ENCODE peak calls at places on chromosome 16, in four cellular contexts. V, S, J and Q are unnamed samples.

GRCh38 chr16:52099382-52099781 is 447.6 kb downstream of the TOX3 start:
- DNase-seq in S (no peak), J (no peak), V (no peak), Q (no peak)

GRCh38 chr16:50677351-50677750 is 3.8 kb downstream of the SNX20 start:
- DNase-seq in S (no peak), V (no peak), J (no peak), Q (no peak)

GRCh38 chr16:86231321-86231995 is 278.9 kb upstream of the FOXF1 start:
- DNase-seq in J (no peak), S (no peak), V (no peak), Q (no peak)

GRCh38 chr16:48811478-48811877 is 201.5 kb upstream of the N4BP1 start:
- DNase-seq in J (no peak), S (no peak), V (no peak), Q (peak; percentile 49)

GRCh38 chr16:70679653-70680494 is 6.0 kb downstream of the MTSS2 start:
- DNase-seq in J (no peak), V (no peak), S (peak; percentile 48), Q (peak; percentile 61)

GRCh38 chr16:50050802-50051201 is 15.0 kb upstream of the HEATR3 start:
- DNase-seq in J (no peak), S (no peak), V (peak; percentile 11), Q (no peak)

GRCh38 chr16:67389911-67390815 is 3.1 kb downstream of the TPPP3 start:
- DNase-seq in S (peak; percentile 43), V (no peak), J (no peak), Q (no peak)

GRCh38 chr16:63512910-63513309 is 1476.7 kb upstream of the CDH8 start:
- DNase-seq in J (no peak), V (no peak), S (no peak), Q (no peak)

GRCh38 chr16:58196898-58197313 is 1.0 kb downstream of the CSNK2A2 start:
- DNase-seq in J (no peak), S (no peak), V (peak; percentile 48), Q (peak; percentile 26)

GRCh38 chr16:69114346-69114975 is 9.0 kb downstream of the HAS3 start:
- DNase-seq in J (no peak), S (no peak), V (no peak), Q (no peak)

GRCh38 chr16:27724491-27724878 is 174.5 kb downstream of the KATNIP start:
- DNase-seq in J (no peak), V (no peak), S (no peak), Q (no peak)

GRCh38 chr16:19432429-19432828 is 14.7 kb downstream of the TMC5 start:
- DNase-seq in J (no peak), S (peak; percentile 85), V (no peak), Q (peak; percentile 55)

GRCh38 chr16:28572659-28573510 is 19.2 kb downstream of the SGF29 start:
- DNase-seq in J (no peak), V (peak; percentile 14), S (no peak), Q (peak; percentile 69)

GRCh38 chr16:78105517-78105916 is 6.1 kb downstream of the WWOX start:
- DNase-seq in V (no peak), J (no peak), S (no peak), Q (no peak)

GRCh38 chr16:85566502-85567100 is 46.5 kb upstream of the GSE1 start:
- DNase-seq in S (no peak), V (no peak), J (no peak), Q (peak; percentile 96)

GRCh38 chr16:53014287-53014686 is 38.4 kb downstream of the CHD9NB start:
- DNase-seq in V (no peak), J (no peak), S (peak; percentile 9), Q (no peak)

GRCh38 chr16:64428463-64428862 is 693.4 kb downstream of the CDH11 start:
- DNase-seq in J (no peak), V (peak; percentile 81), S (no peak), Q (no peak)

GRCh38 chr16:49075709-49076108 is 205.9 kb downstream of the CBLN1 start:
- DNase-seq in V (no peak), S (no peak), J (no peak), Q (no peak)

GRCh38 chr16:29808219-29808900 is 2.0 kb downstream of the MAZ start:
- DNase-seq in V (no peak), S (no peak), J (no peak), Q (no peak)

GRCh38 chr16:82761236-82761635 is 134.5 kb downstream of the CDH13 start:
- DNase-seq in J (no peak), S (no peak), V (peak; percentile 74), Q (no peak)

GRCh38 chr16:54931757-54932660 is 1.3 kb downstream of the IRX5 start:
- DNase-seq in J (no peak), V (no peak), S (no peak), Q (no peak)

GRCh38 chr16:84546669-84547538 is 42.4 kb upstream of the MEAK7 start:
- DNase-seq in J (no peak), S (no peak), V (no peak), Q (no peak)

GRCh38 chr16:86718118-86718517 is 139.8 kb downstream of the FOXL1 start:
- DNase-seq in S (no peak), V (peak; percentile 10), J (no peak), Q (peak; percentile 25)

GRCh38 chr16:50627419-50627818 is 53.7 kb downstream of the SNX20 start:
- DNase-seq in S (no peak), J (no peak), V (no peak), Q (peak; percentile 44)

GRCh38 chr16:31698901-31699300 is 171.2 kb downstream of the AHSP start:
- DNase-seq in V (no peak), J (no peak), S (no peak), Q (no peak)

GRCh38 chr16:53502331-53503269 is at the start of gene AKTIP:
- DNase-seq in V (peak; percentile 52), J (no peak), S (peak; percentile 97), Q (peak; percentile 62)

GRCh38 chr16:30358990-30359870 is 4.1 kb upstream of the CD2BP2 start:
- DNase-seq in V (no peak), S (no peak), J (no peak), Q (no peak)

GRCh38 chr16:4288148-4288921 is 15.5 kb upstream of the TFAP4 start:
- DNase-seq in J (no peak), S (peak; percentile 95), V (peak; percentile 82), Q (peak; percentile 79)

DNA sequence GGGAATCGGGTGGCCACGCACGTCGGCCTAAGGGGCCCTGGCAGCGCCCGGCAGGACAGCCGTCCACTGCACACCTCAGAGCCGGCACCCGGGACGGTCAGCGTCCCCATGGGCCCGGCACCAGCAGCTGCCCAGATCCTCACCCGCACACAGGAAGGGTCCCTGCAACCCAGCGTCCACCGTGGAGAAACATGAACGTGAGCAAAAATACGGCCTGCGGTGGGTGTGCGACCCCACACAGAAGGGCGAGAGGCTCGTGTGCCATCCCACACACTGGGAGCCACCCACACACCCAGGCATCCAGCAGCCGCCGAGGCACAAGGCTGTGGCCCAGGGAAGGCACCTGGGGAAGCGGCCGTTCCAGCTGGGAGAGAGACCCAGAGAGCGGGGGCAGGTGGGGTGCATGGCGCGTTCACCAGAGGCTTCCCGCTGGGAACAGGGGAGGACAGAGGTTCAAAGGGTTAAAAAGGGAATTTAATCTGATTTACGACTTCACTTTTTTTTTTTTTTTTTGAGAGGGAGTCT is 6.4 kb downstream of the PIEZO1 start:
- DNase-seq in V (no peak), J (no peak), S (no peak), Q (no peak)
- H3K4me1 ChIP-seq in V (peaks cover 54% of the 10 kb centered on the region), J (peaks cover 9% of the 10 kb centered on the region), S (peaks cover 53% of the 10 kb centered on the region), Q (peaks cover 2% of the 10 kb centered on the region)

GRCh38 chr16:87822571-87822970 is 46.7 kb downstream of the SLC7A5 start:
- DNase-seq in J (no peak), S (no peak), V (no peak), Q (peak; percentile 78)

GRCh38 chr16:87821346-87822001 is 47.8 kb downstream of the SLC7A5 start:
- DNase-seq in V (no peak), S (no peak), J (no peak), Q (no peak)

GRCh38 chr16:87824016-87824990 is 45.0 kb downstream of the SLC7A5 start:
- DNase-seq in V (no peak), J (no peak), S (no peak), Q (no peak)

GRCh38 chr16:87822002-87822390 is 47.3 kb downstream of the SLC7A5 start:
- DNase-seq in J (no peak), S (no peak), V (no peak), Q (no peak)

GRCh38 chr16:87823146-87823929 is 46.0 kb downstream of the SLC7A5 start:
- DNase-seq in J (no peak), S (no peak), V (no peak), Q (no peak)
- H4K8ac ChIP-seq in J (no peak overlapping the region), S (no peak overlapping the region), V (no peak overlapping the region), Q (no peak overlapping the region)

GRCh38 chr16:1710811-1711507 is 5.0 kb downstream of the MAPK8IP3 start:
- DNase-seq in V (no peak), S (no peak), J (no peak), Q (no peak)
- H3K4me1 ChIP-seq in V (peaks cover 18% of the 10 kb centered on the region), S (peaks cover 10% of the 10 kb centered on the region), J (peaks cover 16% of the 10 kb centered on the region), Q (peaks cover 3% of the 10 kb centered on the region)

DNA sequence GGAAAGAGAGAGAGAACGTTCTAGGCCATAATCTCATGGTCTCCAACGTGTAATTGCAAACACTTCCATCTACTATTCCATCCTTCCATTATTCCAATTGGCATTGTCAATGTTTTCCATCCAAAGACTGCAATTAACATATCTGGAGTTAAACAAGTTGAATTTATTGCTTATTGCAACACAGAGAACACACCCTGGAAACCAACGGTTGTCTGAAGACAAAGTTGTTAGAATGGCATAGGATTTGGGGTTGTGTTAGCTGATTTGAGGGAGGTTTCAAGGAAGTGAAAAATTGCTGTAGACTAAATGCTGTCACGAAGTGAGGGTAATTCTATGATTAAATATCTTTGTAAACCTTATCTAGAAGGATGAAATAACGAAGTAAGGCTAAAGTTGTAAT is 178.8 kb downstream of the CNTNAP4 start:
- DNase-seq in V (no peak), J (no peak), S (no peak), Q (no peak)
- H4K8ac ChIP-seq in V (no peak overlapping the region), J (no peak overlapping the region), S (no peak overlapping the region), Q (no peak overlapping the region)

DNA sequence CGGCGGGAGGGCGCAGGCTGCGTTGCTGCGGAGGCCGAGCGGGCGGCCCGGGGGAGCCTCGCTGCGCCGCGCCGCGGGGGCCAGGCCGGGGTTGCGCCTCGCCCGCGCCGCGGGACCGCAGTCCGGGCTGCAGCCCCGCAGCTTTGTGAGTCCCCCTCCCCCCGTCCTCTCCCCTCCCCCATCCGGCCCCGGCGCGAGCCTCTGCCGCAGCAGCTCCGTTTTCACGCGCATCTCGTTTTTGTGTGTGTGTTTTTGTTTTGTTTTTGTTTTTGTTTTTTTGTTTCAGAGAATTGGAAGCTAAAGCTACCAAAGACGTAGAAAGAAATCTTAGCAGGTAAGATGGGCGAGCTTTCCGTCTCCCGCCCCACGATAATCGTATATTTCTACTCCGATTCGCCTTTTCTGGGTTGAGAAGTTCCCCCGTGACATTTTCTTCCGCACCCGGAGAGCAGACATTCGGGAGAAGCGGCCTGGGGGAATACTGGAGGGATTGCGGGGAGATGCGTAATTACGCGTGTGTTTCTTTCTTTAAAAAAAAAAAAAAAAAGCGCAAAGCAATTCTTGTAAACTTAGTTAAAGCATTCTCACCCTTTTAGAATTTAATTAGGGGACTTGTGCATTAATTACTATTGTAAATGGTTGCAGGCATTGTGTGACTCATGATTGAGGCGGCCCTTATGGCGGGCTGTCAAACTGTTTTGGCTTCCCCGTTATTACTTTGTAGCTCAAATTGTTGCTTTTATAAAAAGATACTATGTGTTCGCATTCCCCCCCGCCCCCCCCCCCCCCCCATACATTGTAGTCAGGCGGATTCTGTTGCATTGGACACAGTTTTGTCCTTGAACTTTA is 740 bp downstream of the TNRC6A start:
- DNase-seq in S (peak; percentile 34), V (peak; percentile 18), J (no peak), Q (peak; percentile 38)
- H3K4me1 ChIP-seq in S (peaks cover 4% of the 10 kb centered on the region), V (peaks cover 15% of the 10 kb centered on the region), J (no peaks in the 10 kb centered on the region), Q (no peaks in the 10 kb centered on the region)

GRCh38 chr16:75053791-75054555 is 55.1 kb downstream of the ZNRF1 start:
- DNase-seq in V (no peak), J (no peak), S (no peak), Q (no peak)
- H4K8ac ChIP-seq in V (no peak overlapping the region), J (no peak overlapping the region), S (no peak overlapping the region), Q (no peak overlapping the region)